ENCODE peak calls at places on chromosomes 3 and 15, in eight cellular contexts. Y is cardiac fibroblast; H is activated CD4-positive, alpha-beta memory T cell treated with anti-CD3 and anti-CD28 coated beads, Interleukin-2, amount 10 ng/mL, durations not matched to agents 7 days and 5 days; P is stimulated activated CD8-positive, alpha-beta memory T cell treated with anti-CD3 and anti-CD28 coated beads, Interleukin-7, amount 100 ng/mL, for 4 hours; O is brain microvascular endothelial cell; E is astrocyte of the hippocampus; Z is HFFc6; T is NB4. W is an unnamed sample.

GRCh38 chr3:156184156-156184555 is 63.8 kb downstream of the KCNAB1 start:
- DNase-seq in Y (no peak), H (no peak), P (no peak), O (no peak), E (no peak), Z (no peak), T (no peak), W (no peak)

GRCh38 chr15:92724144-92724543 is 68.6 kb upstream of the FAM174B start:
- DNase-seq in Y (no peak), H (no peak), P (no peak), O (no peak), E (no peak), Z (no peak), T (no peak), W (no peak)

GRCh38 chr3:8457039-8457438 is 44.6 kb upstream of the LMCD1 start:
- DNase-seq in Y (peak; percentile 64), H (no peak), P (no peak), O (no peak), E (no peak), Z (no peak), T (no peak), W (no peak)

GRCh38 chr3:32459474-32459873 is 43.2 kb downstream of the CMTM6 start:
- DNase-seq in Y (no peak), H (no peak), P (no peak), O (no peak), E (no peak), Z (no peak), T (no peak), W (no peak)

GRCh38 chr3:12627371-12627770 is 36.5 kb downstream of the RAF1 start:
- DNase-seq in Y (no peak), H (no peak), P (no peak), O (no peak), E (no peak), Z (no peak), T (no peak), W (no peak)

GRCh38 chr3:50609743-50610085 is 1.9 kb downstream of the CISH start:
- DNase-seq in Y (no peak), H (no peak), P (no peak), O (no peak), E (no peak), Z (no peak), T (no peak), W (no peak)

GRCh38 chr3:133574260-133574881 is 885 bp downstream of the CDV3 start:
- DNase-seq in Y (peak; percentile 75), H (peak; percentile 77), P (peak; percentile 39), O (peak; percentile 57), E (peak; percentile 86), Z (peak; percentile 64), T (peak; percentile 74), W (no peak)

GRCh38 chr3:143507735-143508580 is 340.3 kb downstream of the SLC9A9 start:
- DNase-seq in Y (peak; percentile 58), H (no peak), P (no peak), O (peak; percentile 85), E (peak; percentile 80), Z (peak; percentile 38), T (no peak), W (no peak)

GRCh38 chr15:65868546-65869126 is 655 bp upstream of the RAB11A start:
- DNase-seq in Y (no peak), H (no peak), P (no peak), O (peak; percentile 60), E (no peak), Z (peak; percentile 59), T (peak; percentile 6), W (no peak)

GRCh38 chr15:21262851-21263400 is 177.4 kb downstream of the POTEB3 start:
- DNase-seq in Y (no peak), H (no peak), P (no peak), O (no peak), E (no peak), Z (no peak), T (no peak), W (no peak)

GRCh38 chr3:85576091-85576690 is 617.4 kb downstream of the CADM2 start:
- DNase-seq in Y (peak; percentile 68), H (peak; percentile 52), P (no peak), O (peak; percentile 73), E (peak; percentile 88), Z (peak; percentile 26), T (peak; percentile 65), W (no peak)

GRCh38 chr15:73368301-73369072 is at the start of gene HCN4:
- DNase-seq in Y (no peak), H (no peak), P (no peak), O (no peak), E (peak; percentile 46), Z (no peak), T (no peak), W (no peak)

GRCh38 chr3:4313606-4314308 is 10.6 kb downstream of the SETMAR start:
- DNase-seq in Y (no peak), H (no peak), P (no peak), O (peak; percentile 28), E (no peak), Z (no peak), T (no peak), W (no peak)

GRCh38 chr15:41115088-41115651 is 910 bp downstream of the INO80 start:
- DNase-seq in Y (peak; percentile 49), H (no peak), P (no peak), O (peak; percentile 23), E (peak; percentile 62), Z (peak; percentile 23), T (peak; percentile 65), W (no peak)

GRCh38 chr3:122857019-122857418 is 62.1 kb downstream of the SLC49A4 start:
- DNase-seq in Y (peak; percentile 83), H (no peak), P (no peak), O (no peak), E (no peak), Z (no peak), T (no peak), W (no peak)

GRCh38 chr3:29291262-29291981 is 10.6 kb downstream of the RBMS3 start:
- DNase-seq in Y (peak; percentile 29), H (no peak), P (no peak), O (no peak), E (no peak), Z (no peak), T (no peak), W (no peak)

W was measured in DMS79 treated with DMSO at 0.1 percent for 48 hours.